ENCODE peak calls at places on chromosomes 12 and 14, in four cellular contexts. T is ascending aorta; D is dermis microvascular lymphatic vessel endothelial cell; C is activated T-cell treated with anti-CD3 and anti-CD28 coated beads, Interleukin-2, amount 50 U/mL, for 1 hour. B is an unnamed sample.

GRCh38 chr12:16605666-16606116 is 271 bp downstream of the LMO3 start:
- DNase-seq in T (no peak), D (no peak), C (no peak), B (no peak)

GRCh38 chr14:104206281-104206904 is 68.0 kb downstream of the KIF26A start:
- DNase-seq in T (no peak), D (no peak), C (no peak), B (no peak)

GRCh38 chr14:61197416-61197815 is 83.7 kb downstream of the TMEM30B start:
- DNase-seq in T (no peak), D (no peak), C (no peak), B (no peak)

GRCh38 chr14:38549549-38549948 is 293.7 kb upstream of the CLEC14A start:
- DNase-seq in T (no peak), D (no peak), C (no peak), B (no peak)

GRCh38 chr14:102233081-102233480 is 71.9 kb downstream of the MOK start:
- DNase-seq in T (no peak), D (no peak), C (no peak), B (no peak)

GRCh38 chr12:96136129-96136528 is 58.0 kb upstream of the ELK3 start:
- DNase-seq in T (no peak), D (peak; percentile 83), C (no peak), B (peak; percentile 46)

GRCh38 chr12:44294649-44295048 is 458.8 kb downstream of the TMEM117 start:
- DNase-seq in T (no peak), D (no peak), C (no peak), B (no peak)

GRCh38 chr12:114611145-114612018 is 72.6 kb downstream of the TBX3 start:
- DNase-seq in T (no peak), D (no peak), C (no peak), B (no peak)

GRCh38 chr12:6618483-6618882 is 11.3 kb upstream of the CHD4 start:
- DNase-seq in T (no peak), D (no peak), C (no peak), B (no peak)

GRCh38 chr14:68983210-68983609 is 4.1 kb upstream of the ACTN1 start:
- DNase-seq in T (no peak), D (no peak), C (no peak), B (no peak)

GRCh38 chr14:68657300-68658028 is 135.4 kb downstream of the ZFP36L1 start:
- DNase-seq in T (peak; percentile 52), D (no peak), C (no peak), B (no peak)

GRCh38 chr12:79262938-79263337 is 398.4 kb downstream of the SYT1 start:
- DNase-seq in T (no peak), D (no peak), C (no peak), B (no peak)

GRCh38 chr14:90815817-90816662 is at the start of gene TTC7B:
- DNase-seq in T (no peak), D (peak; percentile 40), C (peak; percentile 57), B (peak; percentile 56)

GRCh38 chr12:12396727-12397126 is 39.8 kb downstream of the BORCS5 start:
- DNase-seq in T (no peak), D (no peak), C (no peak), B (no peak)

GRCh38 chr12:18749381-18749957 is 11.6 kb downstream of the CAPZA3 start:
- DNase-seq in T (no peak), D (no peak), C (no peak), B (no peak)

GRCh38 chr14:61812347-61813100 is 50.3 kb downstream of the SNAPC1 start:
- DNase-seq in T (no peak), D (peak; percentile 13), C (peak; percentile 34), B (peak; percentile 2)

GRCh38 chr14:54374117-54374884 is 22.5 kb upstream of the CDKN3 start:
- DNase-seq in T (no peak), D (no peak), C (no peak), B (no peak)

GRCh38 chr12:42496886-42497285 is 92.7 kb downstream of the PRICKLE1 start:
- DNase-seq in T (no peak), D (no peak), C (no peak), B (no peak)

GRCh38 chr12:42407306-42407705 is 81.3 kb downstream of the PPHLN1 start:
- DNase-seq in T (no peak), D (no peak), C (no peak), B (no peak)

GRCh38 chr12:47216150-47216677 is 136.5 kb upstream of the AMIGO2 start:
- DNase-seq in T (no peak), D (no peak), C (peak; percentile 68), B (no peak)

GRCh38 chr14:103533137-103533998 is 4.4 kb downstream of the TRMT61A start:
- DNase-seq in T (no peak), D (no peak), C (no peak), B (no peak)